ENCODE peak calls at places on chromosomes 6 and 20, in four cellular contexts. S, R, L and P are unnamed samples.

GRCh38 chr6:32980488-32981038 is 12.2 kb downstream of the BRD2 start:
- DNase-seq in S (no peak), R (no peak), L (no peak), P (no peak)

GRCh38 chr6:4102687-4103244 is 23.8 kb upstream of the FAM217A start:
- DNase-seq in S (no peak), R (no peak), L (no peak), P (no peak)

GRCh38 chr20:63552481-63553249 is 1.3 kb upstream of the FNDC11 start:
- DNase-seq in S (peak), R (no peak), L (peak), P (peak)

GRCh38 chr6:86756623-86757246 is 180.6 kb upstream of the HTR1E start:
- DNase-seq in S (no peak), R (no peak), L (no peak), P (no peak)

GRCh38 chr6:88698661-88699060 is 264.8 kb downstream of the RNGTT start:
- DNase-seq in S (no peak), R (no peak), L (no peak), P (no peak)

GRCh38 chr6:43804550-43805223 is 34.7 kb downstream of the VEGFA start:
- DNase-seq in S (no peak), R (no peak), L (peak), P (no peak)

GRCh38 chr20:25203089-25203488 is 7.6 kb downstream of the ENTPD6 start:
- DNase-seq in S (no peak), R (no peak), L (no peak), P (no peak)

GRCh38 chr6:41549673-41550072 is 3.5 kb downstream of the FOXP4 start:
- DNase-seq in S (no peak), R (no peak), L (no peak), P (no peak)

GRCh38 chr6:12578751-12579150 is 137.8 kb upstream of the PHACTR1 start:
- DNase-seq in S (no peak), R (peak), L (no peak), P (no peak)

GRCh38 chr20:25009218-25010145 is 16.9 kb upstream of the APMAP start:
- DNase-seq in S (no peak), R (no peak), L (no peak), P (no peak)

GRCh38 chr6:158004696-158005095 is 23.0 kb downstream of the SYNJ2 start:
- DNase-seq in S (no peak), R (no peak), L (no peak), P (no peak)

GRCh38 chr6:106286746-106287145 is 38.8 kb downstream of the ATG5 start:
- DNase-seq in S (no peak), R (no peak), L (no peak), P (no peak)

GRCh38 chr6:128069180-128069579 is 168.3 kb upstream of the THEMIS start:
- DNase-seq in S (no peak), R (no peak), L (no peak), P (no peak)

GRCh38 chr6:131029661-131030297 is 33.3 kb downstream of the EPB41L2 start:
- DNase-seq in S (no peak), R (peak), L (no peak), P (no peak)

GRCh38 chr6:40796280-40797223 is 209.4 kb upstream of the LRFN2 start:
- DNase-seq in S (no peak), R (no peak), L (no peak), P (no peak)